ENCODE peak calls at places on chromosomes 5 and 9, in nine cellular contexts. S is activated T-cell treated with anti-CD3 and anti-CD28 coated beads, Interleukin-2, amount 50 U/mL, for 24 hours; O is mesothelial cell of epicardium; M is tibial artery; H is HTR-8/SVneo; F is natural killer cell; A is hepatic stellate cell; K is aorta; R is B cell. T is an unnamed sample.

GRCh38 chr9:35652829-35653209 is 2.1 kb upstream of the SIT1 start:
- DNase-seq in S (no peak), O (no peak), M (peak; percentile 41), H (no peak), F (no peak), A (no peak), K (no peak), R (no peak), T (no peak)

GRCh38 chr9:130766031-130766903 is 68.8 kb upstream of the ABL1 start:
- DNase-seq in S (no peak), O (no peak), M (no peak), H (no peak), F (no peak), A (no peak), K (peak; percentile 54), R (no peak), T (no peak)

GRCh38 chr5:53053364-53053763 is 56.2 kb downstream of the MOCS2 start:
- DNase-seq in S (no peak), O (no peak), M (no peak), H (no peak), F (no peak), A (no peak), K (no peak), R (no peak), T (no peak)

GRCh38 chr9:83794051-83794450 is 23.5 kb downstream of the GKAP1 start:
- DNase-seq in S (no peak), O (no peak), M (no peak), H (no peak), F (no peak), A (no peak), K (no peak), R (no peak), T (no peak)

GRCh38 chr5:1190915-1191314 is 10.5 kb upstream of the SLC6A19 start:
- DNase-seq in S (no peak), O (no peak), M (no peak), H (no peak), F (no peak), A (no peak), K (no peak), R (no peak), T (no peak)

GRCh38 chr5:139271201-139272027 is 22.1 kb upstream of the MATR3 start:
- DNase-seq in S (no peak), O (no peak), M (no peak), H (no peak), F (no peak), A (no peak), K (no peak), R (no peak), T (no peak)

GRCh38 chr9:71819115-71819739 is 50.9 kb upstream of the CEMIP2 start:
- DNase-seq in S (no peak), O (no peak), M (no peak), H (no peak), F (no peak), A (peak; percentile 9), K (no peak), R (peak; percentile 66), T (peak; percentile 18)

GRCh38 chr5:6309949-6310348 is 68.4 kb downstream of the MED10 start:
- DNase-seq in S (no peak), O (no peak), M (no peak), H (no peak), F (no peak), A (no peak), K (no peak), R (no peak), T (no peak)

GRCh38 chr5:59038169-59039002 is 455.5 kb downstream of the RAB3C start:
- DNase-seq in S (no peak), O (no peak), M (no peak), H (no peak), F (no peak), A (no peak), K (no peak), R (peak; percentile 4), T (no peak)

GRCh38 chr9:70772591-70772990 is 348.8 kb downstream of the TRPM3 start:
- DNase-seq in S (no peak), O (no peak), M (no peak), H (no peak), F (no peak), A (no peak), K (no peak), R (no peak), T (peak; percentile 96)

GRCh38 chr9:84604223-84604622 is 65.3 kb upstream of the NTRK2 start:
- DNase-seq in S (no peak), O (no peak), M (no peak), H (no peak), F (no peak), A (no peak), K (no peak), R (no peak), T (no peak)

GRCh38 chr5:134577022-134577795 is 51.7 kb downstream of the JADE2 start:
- DNase-seq in S (no peak), O (no peak), M (no peak), H (peak; percentile 54), F (no peak), A (peak; percentile 91), K (peak; percentile 40), R (no peak), T (no peak)

GRCh38 chr5:116574682-116575634 is at the start of gene SEMA6A:
- DNase-seq in S (peak; percentile 72), O (peak; percentile 81), M (peak; percentile 90), H (peak; percentile 53), F (no peak), A (peak; percentile 79), K (peak; percentile 87), R (peak; percentile 67), T (no peak)

GRCh38 chr5:140358738-140359310 is 1.2 kb upstream of the SLC4A9 start:
- DNase-seq in S (no peak), O (no peak), M (peak; percentile 13), H (peak; percentile 53), F (no peak), A (peak; percentile 72), K (no peak), R (no peak), T (no peak)

GRCh38 chr9:132699926-132700325 is 29.7 kb downstream of the GTF3C4 start:
- DNase-seq in S (no peak), O (no peak), M (no peak), H (no peak), F (no peak), A (no peak), K (no peak), R (no peak), T (no peak)

GRCh38 chr9:100186356-100186755 is 87.3 kb downstream of the INVS start:
- DNase-seq in S (no peak), O (no peak), M (no peak), H (no peak), F (no peak), A (no peak), K (no peak), R (no peak), T (no peak)

GRCh38 chr9:106958955-106959657 is 96.1 kb downstream of the ZNF462 start:
- DNase-seq in S (no peak), O (no peak), M (no peak), H (no peak), F (no peak), A (no peak), K (no peak), R (no peak), T (no peak)

GRCh38 chr5:37838152-37838932 is 1.5 kb downstream of the GDNF start:
- DNase-seq in S (peak; percentile 32), O (no peak), M (no peak), H (no peak), F (no peak), A (peak; percentile 53), K (no peak), R (no peak), T (no peak)